ENCODE peak calls at places on chromosomes 6 and 20, in seven cellular contexts. S is breast epithelium; H is ovary; I is keratinocyte; R is mesendoderm; V is GM23248; D is CD4-positive, alpha-beta memory T cell. Y is an unnamed sample.

GRCh38 chr6:62367601-62368000 is 81.6 kb upstream of the KHDRBS2 start:
- DNase-seq in S (no peak), H (no peak), I (no peak), R (no peak), V (no peak), D (no peak), Y (no peak)

GRCh38 chr6:138601128-138601527 is 101.8 kb upstream of the NHSL1 start:
- DNase-seq in S (no peak), H (no peak), I (no peak), R (no peak), V (peak; percentile 51), D (no peak), Y (no peak)

GRCh38 chr6:91097316-91097878 is 510.5 kb upstream of the MAP3K7 start:
- DNase-seq in S (no peak), H (peak; percentile 74), I (no peak), R (no peak), V (no peak), D (no peak), Y (no peak)

GRCh38 chr6:97586344-97586743 is 303.3 kb upstream of the MMS22L start:
- DNase-seq in S (no peak), H (no peak), I (no peak), R (peak; percentile 71), V (peak; percentile 60), D (no peak), Y (no peak)

GRCh38 chr20:10449270-10449669 is 14.2 kb downstream of the SLX4IP start:
- DNase-seq in S (no peak), H (no peak), I (no peak), R (no peak), V (no peak), D (no peak), Y (no peak)

GRCh38 chr6:25016311-25016710 is 80.6 kb upstream of the RIPOR2 start:
- DNase-seq in S (no peak), H (no peak), I (no peak), R (no peak), V (peak; percentile 45), D (no peak), Y (no peak)

GRCh38 chr20:46557231-46557956 is 6.9 kb upstream of the OCSTAMP start:
- DNase-seq in S (no peak), H (no peak), I (no peak), R (no peak), V (peak; percentile 78), D (no peak), Y (no peak)

GRCh38 chr6:48101277-48101676 is 9.7 kb downstream of the PTCHD4 start:
- DNase-seq in S (no peak), H (no peak), I (no peak), R (no peak), V (peak; percentile 48), D (no peak), Y (no peak)

GRCh38 chr6:112233864-112234263 is 20.5 kb downstream of the LAMA4 start:
- DNase-seq in S (no peak), H (no peak), I (no peak), R (no peak), V (peak; percentile 95), D (no peak), Y (no peak)

GRCh38 chr6:106574729-106575458 is 54.4 kb downstream of the RTN4IP1 start:
- DNase-seq in S (peak; percentile 55), H (no peak), I (no peak), R (peak; percentile 31), V (peak; percentile 90), D (no peak), Y (no peak)

GRCh38 chr20:36887779-36888133 is 11.8 kb downstream of the TLDC2 start:
- DNase-seq in S (no peak), H (no peak), I (no peak), R (peak; percentile 45), V (peak; percentile 52), D (no peak), Y (no peak)

GRCh38 chr6:121771937-121772717 is 336.7 kb downstream of the GJA1 start:
- DNase-seq in S (no peak), H (no peak), I (no peak), R (no peak), V (no peak), D (no peak), Y (no peak)

GRCh38 chr20:21982559-21982958 is 277.1 kb downstream of the PAX1 start:
- DNase-seq in S (no peak), H (no peak), I (no peak), R (no peak), V (peak; percentile 60), D (no peak), Y (no peak)

GRCh38 chr6:105649192-105649591 is 246.3 kb upstream of the PREP start:
- DNase-seq in S (no peak), H (no peak), I (no peak), R (no peak), V (no peak), D (peak; percentile 1), Y (no peak)

GRCh38 chr6:97865612-97866011 is 582.6 kb upstream of the MMS22L start:
- DNase-seq in S (no peak), H (no peak), I (no peak), R (peak; percentile 23), V (no peak), D (no peak), Y (no peak)

GRCh38 chr6:20868397-20869185 is 334.3 kb downstream of the CDKAL1 start:
- DNase-seq in S (no peak), H (peak; percentile 57), I (no peak), R (peak; percentile 90), V (no peak), D (no peak), Y (no peak)

DNA sequence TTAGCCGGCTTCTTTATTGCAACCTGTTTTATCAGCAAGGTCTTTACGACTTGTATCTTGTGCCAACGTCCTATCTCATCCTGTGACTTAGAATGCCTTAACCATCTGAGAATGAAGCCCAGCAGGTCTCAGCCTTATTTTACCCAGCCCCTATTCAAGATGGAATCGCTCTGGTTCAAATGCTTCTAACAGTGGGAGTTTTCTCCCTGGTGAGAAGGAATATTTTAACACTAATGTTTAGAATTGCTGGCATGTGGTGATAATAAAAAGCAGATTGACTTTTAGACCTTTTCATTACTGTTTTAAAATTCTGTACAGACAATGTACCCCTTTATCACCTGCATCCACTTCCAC is 9.9 kb upstream of the KCNK15 start:
- DNase-seq in S (no peak), H (no peak), I (no peak), R (no peak), V (no peak), D (no peak), Y (no peak)
- H3K27ac ChIP-seq in S (no peak overlapping the region), H (no peak overlapping the region), I (no peak overlapping the region), R (no peak overlapping the region), V (peak overlapping the region; percentile 5), D (no peak overlapping the region), Y (no peak overlapping the region)

DNA sequence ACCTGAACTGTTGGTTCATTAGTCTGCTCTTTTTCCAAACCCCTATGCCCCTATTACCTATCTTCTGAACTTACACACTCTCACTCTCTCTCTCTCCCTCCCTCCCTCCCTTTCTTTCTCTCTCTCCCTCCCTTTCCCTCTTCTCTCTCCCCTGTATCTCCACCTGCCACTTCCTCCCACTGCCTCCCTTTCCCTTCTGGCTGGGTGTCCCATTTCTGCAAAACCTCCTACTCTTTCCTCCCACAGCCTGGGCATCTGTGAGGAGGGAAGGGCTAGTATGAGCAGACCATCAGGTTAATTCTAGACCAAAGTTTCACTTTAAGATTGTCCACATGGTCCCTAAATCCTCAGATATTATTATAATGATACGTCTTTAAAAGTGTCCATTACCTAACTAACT is 95.1 kb downstream of the TMEM200A start:
- DNase-seq in S (no peak), H (no peak), I (no peak), R (no peak), V (no peak), D (no peak), Y (no peak)
- H3K4me3 ChIP-seq in S (no peak overlapping the region), H (no peak overlapping the region), I (no peak overlapping the region), R (no peak overlapping the region), V (no peak overlapping the region), D (no peak overlapping the region), Y (no peak overlapping the region)

GRCh38 chr6:169652896-169653295 is 48.9 kb downstream of the WDR27 start:
- DNase-seq in S (no peak), H (no peak), I (no peak), R (no peak), V (no peak), D (no peak), Y (no peak)

GRCh38 chr6:169659820-169660610 is 41.8 kb downstream of the WDR27 start:
- DNase-seq in S (no peak), H (no peak), I (no peak), R (peak; percentile 26), V (no peak), D (no peak), Y (no peak)

GRCh38 chr6:169654590-169655391 is 47.0 kb downstream of the WDR27 start:
- DNase-seq in S (peak; percentile 63), H (peak; percentile 72), I (no peak), R (no peak), V (no peak), D (peak; percentile 73), Y (no peak)

GRCh38 chr6:169653691-169654090 is 48.1 kb downstream of the WDR27 start:
- DNase-seq in S (no peak), H (peak; percentile 28), I (no peak), R (no peak), V (no peak), D (no peak), Y (no peak)

DNA sequence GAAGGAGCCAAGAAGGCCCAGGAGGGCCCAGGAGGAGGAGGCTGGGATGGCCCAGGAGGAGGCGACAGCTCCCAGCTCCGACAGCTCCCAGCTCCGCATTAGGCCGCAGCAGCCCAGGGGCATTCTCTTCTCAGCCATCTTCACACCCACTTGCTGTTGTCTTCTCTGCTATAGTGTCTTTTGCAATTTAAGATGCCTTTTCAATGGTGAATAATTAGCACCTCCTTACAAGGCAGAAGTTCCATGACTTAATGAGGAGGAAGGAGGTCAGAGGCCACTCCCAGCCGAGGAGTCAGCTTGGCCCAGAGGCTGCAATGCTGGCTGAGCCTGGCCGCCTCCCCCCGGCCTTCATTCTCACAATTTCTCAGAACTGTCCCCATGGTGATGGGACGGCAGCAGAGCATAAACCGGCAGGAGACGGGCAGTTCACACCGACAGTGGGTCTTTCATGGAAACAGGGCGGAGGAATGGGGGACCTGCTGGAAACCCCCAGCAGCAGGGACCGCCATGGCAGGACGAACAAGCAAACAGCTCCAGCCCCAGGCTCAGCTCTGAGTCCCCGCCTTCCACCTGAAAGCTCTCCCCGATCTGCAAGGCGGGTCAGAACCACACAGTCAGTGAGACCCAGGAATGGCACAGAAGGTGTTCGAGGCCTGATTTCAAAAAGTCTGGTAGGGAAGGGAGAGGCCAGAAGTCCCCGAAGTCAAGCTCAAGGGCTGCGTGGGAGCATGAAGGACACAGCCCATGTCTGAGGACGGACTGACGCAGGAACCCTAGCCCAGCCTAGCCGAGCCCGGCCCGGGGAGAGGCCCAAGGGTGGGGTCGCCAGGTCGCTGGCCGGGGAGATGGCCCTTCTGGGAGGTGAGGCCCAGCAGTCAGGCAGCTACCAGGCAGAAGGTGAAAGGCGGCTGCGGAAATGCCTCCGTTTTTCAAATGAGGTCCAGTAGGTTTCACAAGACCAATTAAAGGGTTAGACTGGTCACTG is 44.9 kb downstream of the WDR27 start:
- DNase-seq in S (no peak), H (no peak), I (no peak), R (peak; percentile 94), V (no peak), D (no peak), Y (no peak)
- H3K27ac ChIP-seq in S (no peak overlapping the region), H (no peak overlapping the region), I (no peak overlapping the region), R (peak overlapping the region; percentile 68), V (no peak overlapping the region), D (no peak overlapping the region), Y (no peak overlapping the region)

GRCh38 chr6:16243055-16243454 is 4.7 kb downstream of the GMPR start:
- DNase-seq in S (peak; percentile 63), H (no peak), I (no peak), R (no peak), V (peak; percentile 69), D (no peak), Y (no peak)
- H3K4me3 ChIP-seq in S (no peak overlapping the region), H (no peak overlapping the region), I (no peak overlapping the region), R (no peak overlapping the region), V (no peak overlapping the region), D (no peak overlapping the region), Y (no peak overlapping the region)

GRCh38 chr6:152004036-152004566 is 196.6 kb downstream of the ESR1 start:
- DNase-seq in S (no peak), H (no peak), I (no peak), R (no peak), V (peak; percentile 22), D (no peak), Y (no peak)
- H3K27ac ChIP-seq in S (no peak overlapping the region), H (no peak overlapping the region), I (no peak overlapping the region), R (no peak overlapping the region), V (no peak overlapping the region), D (no peak overlapping the region), Y (no peak overlapping the region)